ENCODE peak calls at places on chromosomes 6 and 20, in ten cellular contexts. P, V, A, O, I, B, Z, E, Q and G are unnamed samples.

GRCh38 chr6:126766820-126767219 is 351.7 kb upstream of the RSPO3 start:
- DNase-seq in P (no peak), Z (no peak), E (no peak), O (no peak), I (no peak), B (no peak), V (no peak), Q (no peak), A (no peak), G (no peak)

GRCh38 chr20:19626896-19627295 is 131.2 kb upstream of the RIN2 start:
- DNase-seq in E (no peak), P (no peak), Z (no peak), O (no peak), Q (no peak), V (peak; percentile 7), A (no peak), B (no peak), I (peak; percentile 1), G (no peak)

GRCh38 chr20:6533828-6534388 is 233.6 kb upstream of the BMP2 start:
- DNase-seq in E (no peak), O (no peak), P (no peak), A (no peak), Z (no peak), I (peak; percentile 89), B (no peak), Q (no peak), V (peak; percentile 99), G (no peak)

GRCh38 chr6:122098091-122098769 is 301.2 kb upstream of the HSF2 start:
- DNase-seq in Q (no peak), E (no peak), O (no peak), V (peak; percentile 6), P (no peak), A (no peak), Z (no peak), I (no peak), B (no peak), G (no peak)

GRCh38 chr6:26020291-26020982 is 57.8 kb downstream of the TRIM38 start:
- DNase-seq in I (peak; percentile 83), B (peak; percentile 76), P (peak; percentile 88), E (peak; percentile 70), A (peak; percentile 70), O (peak; percentile 92), V (peak; percentile 89), Q (peak; percentile 61), Z (peak; percentile 85), G (peak; percentile 76)

GRCh38 chr6:54053893-54054391 is 57.3 kb upstream of the MLIP start:
- DNase-seq in O (no peak), E (no peak), I (peak; percentile 90), V (peak; percentile 98), P (no peak), B (peak; percentile 48), Z (no peak), A (no peak), Q (peak; percentile 58), G (peak; percentile 78)

GRCh38 chr6:81896561-81896960 is 144.1 kb upstream of the TENT5A start:
- DNase-seq in E (no peak), B (no peak), Z (no peak), Q (no peak), I (no peak), O (no peak), A (no peak), V (peak; percentile 84), P (no peak), G (no peak)

GRCh38 chr6:168825226-168826077 is 384.5 kb downstream of the SMOC2 start:
- DNase-seq in E (no peak), V (no peak), I (no peak), Q (no peak), Z (no peak), P (no peak), B (no peak), O (no peak), A (no peak), G (no peak)

GRCh38 chr20:1894471-1894950 is 696 bp upstream of the SIRPA start:
- DNase-seq in Q (peak; percentile 67), E (no peak), V (peak; percentile 71), A (no peak), Z (peak; percentile 76), B (no peak), I (no peak), O (peak; percentile 59), P (peak; percentile 62), G (no peak)

GRCh38 chr6:53979468-53980067 is 131.7 kb upstream of the MLIP start:
- DNase-seq in Q (no peak), P (no peak), E (no peak), B (no peak), Z (no peak), O (no peak), V (no peak), A (no peak), I (peak; percentile 39), G (no peak)

GRCh38 chr6:135932651-135933050 is 81.2 kb downstream of the PDE7B start:
- DNase-seq in Q (no peak), E (no peak), I (no peak), Z (no peak), A (no peak), O (no peak), P (no peak), B (no peak), V (no peak), G (no peak)

GRCh38 chr6:5403619-5404018 is 142.3 kb downstream of the FARS2 start:
- DNase-seq in I (no peak), B (no peak), O (no peak), Z (no peak), A (no peak), E (no peak), P (no peak), V (peak; percentile 27), Q (no peak), G (no peak)

GRCh38 chr6:117501722-117502121 is 19.2 kb downstream of the DCBLD1 start:
- DNase-seq in A (no peak), P (no peak), I (no peak), O (no peak), E (no peak), Q (no peak), V (no peak), B (no peak), Z (no peak), G (no peak)

DNA sequence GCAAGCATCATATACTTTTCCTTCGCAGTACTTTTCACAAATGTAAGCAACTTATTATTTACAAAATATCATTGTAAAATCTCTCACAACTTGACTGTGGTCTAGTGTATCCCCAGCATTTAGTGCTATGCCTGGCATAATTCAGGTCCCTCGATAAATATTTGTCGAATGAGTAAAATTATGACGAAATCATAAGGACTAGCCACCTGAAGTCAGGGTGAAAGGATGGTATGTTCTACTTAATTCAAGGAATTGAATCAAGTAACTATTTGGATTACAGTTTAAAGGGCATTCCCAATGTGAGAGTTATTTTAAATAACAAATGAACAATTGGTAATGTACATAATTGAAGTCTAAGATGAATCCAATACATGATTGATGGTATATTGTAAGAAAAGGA is 393.0 kb upstream of the SLC35B3 start:
- DNase-seq in Q (no peak), Z (no peak), B (no peak), I (no peak), A (no peak), O (no peak), P (no peak), E (no peak), V (no peak), G (no peak)
- H3K27me3 ChIP-seq in Q (no peaks in the 10 kb centered on the region), Z (no peaks in the 10 kb centered on the region), B (no peaks in the 10 kb centered on the region), I (no peaks in the 10 kb centered on the region), A (no peaks in the 10 kb centered on the region), O (no peaks in the 10 kb centered on the region), P (no peaks in the 10 kb centered on the region), E (no peaks in the 10 kb centered on the region), V (no peaks in the 10 kb centered on the region), G (no peaks in the 10 kb centered on the region)

GRCh38 chr20:37007898-37008649 is 56.6 kb upstream of the SAMHD1 start:
- DNase-seq in V (peak; percentile 36), B (no peak), A (no peak), E (no peak), Z (no peak), Q (no peak), O (no peak), I (peak; percentile 43), P (no peak), G (no peak)

GRCh38 chr20:37011147-37011546 is 59.6 kb upstream of the SAMHD1 start:
- DNase-seq in A (no peak), O (no peak), B (no peak), I (no peak), Z (no peak), V (no peak), Q (no peak), P (no peak), E (no peak), G (no peak)
- H3K27me3 ChIP-seq in A (no peaks in the 10 kb centered on the region), O (no peaks in the 10 kb centered on the region), B (no peaks in the 10 kb centered on the region), I (no peaks in the 10 kb centered on the region), Z (no peaks in the 10 kb centered on the region), V (no peaks in the 10 kb centered on the region), Q (no peaks in the 10 kb centered on the region), P (no peaks in the 10 kb centered on the region), E (no peaks in the 10 kb centered on the region), G (no peaks in the 10 kb centered on the region)

GRCh38 chr6:46014511-46015118 is 1.0 kb downstream of the CLIC5 start:
- DNase-seq in A (peak; percentile 11), O (no peak), P (no peak), B (no peak), Z (no peak), V (no peak), E (no peak), Q (no peak), I (no peak), G (peak; percentile 33)
- H3K27me3 ChIP-seq in A (no peaks in the 10 kb centered on the region), O (peaks cover 6% of the 10 kb centered on the region), P (peaks cover 50% of the 10 kb centered on the region), B (peaks cover 40% of the 10 kb centered on the region), Z (no peaks in the 10 kb centered on the region), V (peaks cover 39% of the 10 kb centered on the region), E (no peaks in the 10 kb centered on the region), Q (peaks cover 57% of the 10 kb centered on the region), I (peaks cover 26% of the 10 kb centered on the region), G (no peaks in the 10 kb centered on the region)

GRCh38 chr6:132228894-132229293 is 172.4 kb downstream of the MOXD1 start:
- DNase-seq in I (no peak), E (no peak), P (no peak), A (no peak), V (peak; percentile 79), Q (no peak), O (no peak), Z (no peak), B (no peak), G (no peak)

GRCh38 chr6:132219901-132220300 is 181.4 kb downstream of the MOXD1 start:
- DNase-seq in I (peak; percentile 44), O (no peak), A (no peak), E (no peak), Z (no peak), V (peak; percentile 17), Q (no peak), P (no peak), B (no peak), G (no peak)

GRCh38 chr6:132227937-132228336 is 173.3 kb downstream of the MOXD1 start:
- DNase-seq in Z (no peak), Q (no peak), A (no peak), B (peak; percentile 23), V (peak; percentile 92), I (peak; percentile 77), P (no peak), E (no peak), O (no peak), G (no peak)

GRCh38 chr6:132220800-132221199 is 180.5 kb downstream of the MOXD1 start:
- DNase-seq in I (no peak), P (no peak), Q (no peak), E (no peak), A (no peak), V (no peak), B (no peak), Z (no peak), O (no peak), G (no peak)

DNA sequence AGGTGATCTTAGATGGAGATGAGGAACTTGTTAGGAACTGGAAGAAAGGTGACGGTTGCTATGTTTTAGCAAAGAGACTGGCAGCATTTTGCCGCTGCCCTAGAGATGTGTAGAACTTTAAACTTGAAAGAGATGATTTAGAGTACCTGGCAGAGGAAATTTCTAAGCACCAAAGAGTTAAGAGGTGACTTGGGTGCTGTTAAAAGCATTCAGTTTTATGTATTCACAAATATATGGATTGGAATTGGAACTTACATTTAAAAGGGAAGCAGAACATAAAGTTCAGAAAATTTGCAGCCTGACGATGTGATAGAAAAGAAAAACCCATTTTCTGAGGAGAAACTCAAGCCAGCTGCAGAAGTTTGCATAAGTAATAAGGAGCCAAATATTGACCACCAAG is 176.3 kb downstream of the MOXD1 start:
- DNase-seq in V (no peak), O (no peak), P (no peak), Z (no peak), B (no peak), Q (no peak), I (no peak), A (no peak), E (no peak), G (no peak)
- H3K27me3 ChIP-seq in V (no peaks in the 10 kb centered on the region), O (no peaks in the 10 kb centered on the region), P (no peaks in the 10 kb centered on the region), Z (no peaks in the 10 kb centered on the region), B (no peaks in the 10 kb centered on the region), Q (no peaks in the 10 kb centered on the region), I (no peaks in the 10 kb centered on the region), A (no peaks in the 10 kb centered on the region), E (no peaks in the 10 kb centered on the region), G (no peaks in the 10 kb centered on the region)